ENCODE peak calls at places on chromosomes 3 and 15, in six cellular contexts. One of them, this sample, is unnamed.

GRCh38 chr3:124540550-124541201 is 189.6 kb upstream of the UMPS start:
- DNase-seq in A549: no peak
- DNase-seq in lower lobe of right lung: no peak
- DNase-seq in gastrocnemius medialis: no peak
- DNase-seq in fibroblast of lung: no peak
- DNase-seq in stomach: no peak
- DNase-seq in this sample: no peak

GRCh38 chr3:14143826-14144225 is 19.0 kb downstream of the TMEM43 start:
- DNase-seq in A549: peak; percentile 69
- DNase-seq in stomach: no peak
- DNase-seq in lower lobe of right lung: no peak
- DNase-seq in fibroblast of lung: peak; percentile 95
- DNase-seq in gastrocnemius medialis: peak; percentile 58
- DNase-seq in this sample: no peak

GRCh38 chr3:106365061-106365691 is 496.4 kb upstream of the CBLB start:
- DNase-seq in stomach: no peak
- DNase-seq in gastrocnemius medialis: no peak
- DNase-seq in fibroblast of lung: no peak
- DNase-seq in A549: no peak
- DNase-seq in lower lobe of right lung: no peak
- DNase-seq in this sample: no peak

GRCh38 chr3:198079771-198080520 is 119.9 kb downstream of the LMLN start:
- DNase-seq in A549: peak; percentile 18
- DNase-seq in fibroblast of lung: peak; percentile 19
- DNase-seq in lower lobe of right lung: no peak
- DNase-seq in gastrocnemius medialis: no peak
- DNase-seq in stomach: no peak
- DNase-seq in this sample: no peak

GRCh38 chr3:12741205-12741604 is 17.9 kb downstream of the TMEM40 start:
- DNase-seq in lower lobe of right lung: no peak
- DNase-seq in fibroblast of lung: no peak
- DNase-seq in A549: no peak
- DNase-seq in gastrocnemius medialis: no peak
- DNase-seq in stomach: no peak
- DNase-seq in this sample: no peak

GRCh38 chr15:93861956-93862741 is 369.2 kb upstream of the MCTP2 start:
- DNase-seq in fibroblast of lung: no peak
- DNase-seq in lower lobe of right lung: peak; percentile 46
- DNase-seq in stomach: no peak
- DNase-seq in gastrocnemius medialis: no peak
- DNase-seq in A549: no peak
- DNase-seq in this sample: no peak

GRCh38 chr15:34701536-34701935 is 53.3 kb downstream of the GJD2 start:
- DNase-seq in stomach: no peak
- DNase-seq in gastrocnemius medialis: no peak
- DNase-seq in A549: no peak
- DNase-seq in fibroblast of lung: no peak
- DNase-seq in lower lobe of right lung: no peak
- DNase-seq in this sample: no peak

GRCh38 chr3:78086150-78086549 is 1046.3 kb downstream of the ROBO2 start:
- DNase-seq in A549: peak; percentile 2
- DNase-seq in fibroblast of lung: no peak
- DNase-seq in stomach: no peak
- DNase-seq in gastrocnemius medialis: no peak
- DNase-seq in lower lobe of right lung: no peak
- DNase-seq in this sample: no peak

GRCh38 chr15:98651581-98652220 is 3.4 kb downstream of the IGF1R start:
- DNase-seq in stomach: no peak
- DNase-seq in lower lobe of right lung: no peak
- DNase-seq in A549: peak; percentile 29
- DNase-seq in gastrocnemius medialis: no peak
- DNase-seq in fibroblast of lung: peak; percentile 67
- DNase-seq in this sample: no peak

GRCh38 chr15:90201944-90202375 is 830 bp downstream of the SEMA4B start:
- DNase-seq in lower lobe of right lung: no peak
- DNase-seq in A549: no peak
- DNase-seq in gastrocnemius medialis: no peak
- DNase-seq in fibroblast of lung: no peak
- DNase-seq in stomach: no peak
- DNase-seq in this sample: no peak

GRCh38 chr15:95018888-95019545 is 787.7 kb downstream of the MCTP2 start:
- DNase-seq in fibroblast of lung: peak; percentile 92
- DNase-seq in stomach: no peak
- DNase-seq in gastrocnemius medialis: no peak
- DNase-seq in lower lobe of right lung: no peak
- DNase-seq in A549: no peak
- DNase-seq in this sample: no peak

GRCh38 chr3:129195731-129196256 is 12.1 kb upstream of the CNBP start:
- DNase-seq in gastrocnemius medialis: peak; percentile 79
- DNase-seq in fibroblast of lung: peak; percentile 95
- DNase-seq in A549: peak; percentile 55
- DNase-seq in lower lobe of right lung: no peak
- DNase-seq in stomach: no peak
- DNase-seq in this sample: peak; percentile 90

GRCh38 chr3:64073362-64073761 is 50.1 kb upstream of the PSMD6 start:
- DNase-seq in lower lobe of right lung: no peak
- DNase-seq in gastrocnemius medialis: no peak
- DNase-seq in fibroblast of lung: no peak
- DNase-seq in stomach: no peak
- DNase-seq in A549: peak; percentile 39
- DNase-seq in this sample: no peak

GRCh38 chr3:8147726-8148125 is 353.9 kb upstream of the LMCD1 start:
- DNase-seq in stomach: no peak
- DNase-seq in A549: no peak
- DNase-seq in gastrocnemius medialis: no peak
- DNase-seq in lower lobe of right lung: no peak
- DNase-seq in fibroblast of lung: no peak
- DNase-seq in this sample: no peak

GRCh38 chr3:123899300-123899865 is 15.3 kb upstream of the MYLK start:
- DNase-seq in lower lobe of right lung: no peak
- DNase-seq in stomach: no peak
- DNase-seq in fibroblast of lung: no peak
- DNase-seq in A549: no peak
- DNase-seq in gastrocnemius medialis: no peak
- DNase-seq in this sample: no peak

GRCh38 chr3:37383323-37383722 is 208.9 kb upstream of the LRRFIP2 start:
- DNase-seq in gastrocnemius medialis: no peak
- DNase-seq in fibroblast of lung: no peak
- DNase-seq in stomach: no peak
- DNase-seq in lower lobe of right lung: no peak
- DNase-seq in A549: no peak
- DNase-seq in this sample: no peak

GRCh38 chr15:51884517-51885236 is 55.2 kb downstream of the TMOD3 start:
- DNase-seq in gastrocnemius medialis: no peak
- DNase-seq in fibroblast of lung: peak; percentile 61
- DNase-seq in stomach: no peak
- DNase-seq in lower lobe of right lung: no peak
- DNase-seq in A549: no peak
- DNase-seq in this sample: no peak

GRCh38 chr15:46014532-46014931 is 379.7 kb downstream of the SQOR start:
- DNase-seq in gastrocnemius medialis: no peak
- DNase-seq in stomach: no peak
- DNase-seq in A549: no peak
- DNase-seq in fibroblast of lung: no peak
- DNase-seq in lower lobe of right lung: no peak
- DNase-seq in this sample: no peak
- H3K9me3 ChIP-seq in gastrocnemius medialis: no peaks in the 10 kb centered on the region
- H3K9me3 ChIP-seq in stomach: peaks cover 36% of the 10 kb centered on the region
- H3K9me3 ChIP-seq in A549: no peaks in the 10 kb centered on the region
- H3K9me3 ChIP-seq in fibroblast of lung: no peaks in the 10 kb centered on the region
- H3K9me3 ChIP-seq in lower lobe of right lung: peaks cover 23% of the 10 kb centered on the region
- H3K9me3 ChIP-seq in this sample: no peaks in the 10 kb centered on the region

DNA sequence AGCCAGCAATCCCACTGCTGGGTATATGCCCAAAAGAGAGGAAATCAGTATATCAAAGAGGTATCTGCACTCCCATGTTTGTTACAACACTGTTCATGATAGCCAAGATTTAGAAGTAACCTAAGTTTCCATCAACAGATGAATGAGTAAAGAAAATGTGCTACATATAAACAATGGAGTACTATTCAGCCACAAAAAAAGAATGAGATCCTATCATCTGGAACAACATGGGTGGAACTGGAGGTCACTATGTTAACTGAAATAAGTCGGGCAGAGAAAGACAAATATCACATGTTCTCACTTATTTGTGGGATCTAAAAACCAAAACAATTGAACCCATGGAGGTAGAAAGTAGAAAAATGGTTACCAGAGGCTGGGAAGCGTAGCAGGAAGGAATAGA is 108.2 kb downstream of the TBC1D5 start:
- DNase-seq in A549: no peak
- DNase-seq in lower lobe of right lung: no peak
- DNase-seq in stomach: no peak
- DNase-seq in gastrocnemius medialis: no peak
- DNase-seq in fibroblast of lung: no peak
- DNase-seq in this sample: no peak
- H3K4me1 ChIP-seq in A549: peaks cover 64% of the 10 kb centered on the region
- H3K4me1 ChIP-seq in lower lobe of right lung: peaks cover 11% of the 10 kb centered on the region
- H3K4me1 ChIP-seq in stomach: peaks cover 17% of the 10 kb centered on the region
- H3K4me1 ChIP-seq in gastrocnemius medialis: peaks cover 28% of the 10 kb centered on the region
- H3K4me1 ChIP-seq in fibroblast of lung: peaks cover 7% of the 10 kb centered on the region
- H3K4me1 ChIP-seq in this sample: peaks cover 5% of the 10 kb centered on the region

GRCh38 chr15:25057574-25057973 is 102.8 kb downstream of the SNRPN start:
- DNase-seq in stomach: peak; percentile 9
- DNase-seq in lower lobe of right lung: peak; percentile 5
- DNase-seq in fibroblast of lung: no peak
- DNase-seq in gastrocnemius medialis: no peak
- DNase-seq in A549: no peak
- DNase-seq in this sample: peak; percentile 44

GRCh38 chr15:25056484-25057429 is 102.0 kb downstream of the SNRPN start:
- DNase-seq in fibroblast of lung: no peak
- DNase-seq in A549: peak; percentile 10
- DNase-seq in gastrocnemius medialis: no peak
- DNase-seq in lower lobe of right lung: no peak
- DNase-seq in stomach: peak; percentile 17
- DNase-seq in this sample: no peak

GRCh38 chr15:25060472-25060803 is 105.7 kb downstream of the SNRPN start:
- DNase-seq in stomach: peak; percentile 23
- DNase-seq in fibroblast of lung: no peak
- DNase-seq in A549: no peak
- DNase-seq in gastrocnemius medialis: no peak
- DNase-seq in lower lobe of right lung: peak; percentile 10
- DNase-seq in this sample: no peak

GRCh38 chr15:25059698-25060471 is 105.1 kb downstream of the SNRPN start:
- DNase-seq in stomach: no peak
- DNase-seq in A549: no peak
- DNase-seq in lower lobe of right lung: peak; percentile 15
- DNase-seq in gastrocnemius medialis: no peak
- DNase-seq in fibroblast of lung: no peak
- DNase-seq in this sample: peak; percentile 55

GRCh38 chr15:25058080-25058785 is 103.4 kb downstream of the SNRPN start:
- DNase-seq in gastrocnemius medialis: no peak
- DNase-seq in A549: no peak
- DNase-seq in stomach: peak; percentile 9
- DNase-seq in lower lobe of right lung: peak; percentile 33
- DNase-seq in fibroblast of lung: no peak
- DNase-seq in this sample: no peak
- H3K9me3 ChIP-seq in gastrocnemius medialis: peaks cover 22% of the 10 kb centered on the region
- H3K9me3 ChIP-seq in A549: peaks cover 74% of the 10 kb centered on the region
- H3K9me3 ChIP-seq in stomach: peaks cover 100% of the 10 kb centered on the region
- H3K9me3 ChIP-seq in lower lobe of right lung: peaks cover 100% of the 10 kb centered on the region
- H3K9me3 ChIP-seq in fibroblast of lung: peaks cover 32% of the 10 kb centered on the region
- H3K9me3 ChIP-seq in this sample: peaks cover 100% of the 10 kb centered on the region

DNA sequence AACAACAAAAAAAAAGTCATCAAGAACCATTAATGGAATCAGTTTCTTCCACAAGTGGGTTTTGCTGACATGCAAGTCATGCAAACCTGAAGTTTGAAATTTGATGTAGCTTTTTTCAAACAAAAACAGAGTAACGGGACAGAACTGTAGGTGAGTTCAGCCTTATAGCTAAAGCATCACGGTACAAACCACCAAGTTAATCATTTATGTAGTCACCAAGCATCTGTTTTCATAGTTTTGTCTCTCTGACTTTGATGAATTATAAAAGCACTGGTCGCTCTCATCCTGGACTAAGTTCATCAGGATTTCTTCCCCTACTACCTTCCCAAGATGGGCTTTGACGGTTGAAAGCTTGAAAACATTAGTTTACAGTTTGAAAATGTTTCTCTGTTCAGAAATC is 117.0 kb upstream of the SAMMSON start:
- DNase-seq in lower lobe of right lung: no peak
- DNase-seq in stomach: no peak
- DNase-seq in A549: no peak
- DNase-seq in gastrocnemius medialis: no peak
- DNase-seq in fibroblast of lung: no peak
- DNase-seq in this sample: no peak
- H3K4me1 ChIP-seq in lower lobe of right lung: peaks cover under 1% of the 10 kb centered on the region
- H3K4me1 ChIP-seq in stomach: peaks cover 58% of the 10 kb centered on the region
- H3K4me1 ChIP-seq in A549: peaks cover 66% of the 10 kb centered on the region
- H3K4me1 ChIP-seq in gastrocnemius medialis: peaks cover 16% of the 10 kb centered on the region
- H3K4me1 ChIP-seq in fibroblast of lung: no peaks in the 10 kb centered on the region
- H3K4me1 ChIP-seq in this sample: no peaks in the 10 kb centered on the region

GRCh38 chr3:121817753-121818152 is 17.1 kb downstream of the IQCB1 start:
- DNase-seq in A549: no peak
- DNase-seq in gastrocnemius medialis: no peak
- DNase-seq in fibroblast of lung: no peak
- DNase-seq in lower lobe of right lung: no peak
- DNase-seq in stomach: no peak
- DNase-seq in this sample: no peak
- H3K9me3 ChIP-seq in A549: no peaks in the 10 kb centered on the region
- H3K9me3 ChIP-seq in gastrocnemius medialis: no peaks in the 10 kb centered on the region
- H3K9me3 ChIP-seq in fibroblast of lung: no peaks in the 10 kb centered on the region
- H3K9me3 ChIP-seq in lower lobe of right lung: peaks cover 5% of the 10 kb centered on the region
- H3K9me3 ChIP-seq in stomach: peaks cover 8% of the 10 kb centered on the region
- H3K9me3 ChIP-seq in this sample: no peaks in the 10 kb centered on the region

DNA sequence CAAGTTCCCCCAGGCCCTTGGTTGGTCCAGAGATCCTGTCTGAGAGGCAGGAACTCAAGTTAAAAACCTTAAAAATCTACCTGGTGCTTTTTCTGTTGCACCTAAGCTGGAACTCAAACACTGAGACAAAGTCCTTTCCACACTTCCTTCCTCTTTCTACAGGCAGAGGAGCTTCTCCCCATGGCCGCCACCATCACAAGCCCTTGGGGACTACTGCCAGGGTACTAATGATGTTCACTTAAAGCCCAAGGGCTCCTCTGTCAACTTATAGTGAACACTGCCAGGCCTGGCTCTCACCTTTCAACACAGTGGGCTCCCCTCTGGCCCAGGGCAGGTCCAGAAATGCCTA is 26.0 kb downstream of the TM4SF18 start:
- DNase-seq in gastrocnemius medialis: no peak
- DNase-seq in lower lobe of right lung: no peak
- DNase-seq in A549: no peak
- DNase-seq in fibroblast of lung: no peak
- DNase-seq in stomach: no peak
- DNase-seq in this sample: no peak
- H3K4me1 ChIP-seq in gastrocnemius medialis: no peaks in the 10 kb centered on the region
- H3K4me1 ChIP-seq in lower lobe of right lung: no peaks in the 10 kb centered on the region
- H3K4me1 ChIP-seq in A549: peaks cover 12% of the 10 kb centered on the region
- H3K4me1 ChIP-seq in fibroblast of lung: no peaks in the 10 kb centered on the region
- H3K4me1 ChIP-seq in stomach: peaks cover 10% of the 10 kb centered on the region
- H3K4me1 ChIP-seq in this sample: no peaks in the 10 kb centered on the region